ENCODE peak calls at places on chromosome 4, in four cellular contexts. M is GM04504, V is SK-N-DZ, Z is astrocyte of the spinal cord. W is an unnamed sample.

GRCh38 chr4:180827193-180827592 is 1416.0 kb upstream of the TENM3 start:
- DNase-seq in M (no peak), V (no peak), Z (peak), W (no peak)

GRCh38 chr4:185134176-185134869 is 8.7 kb upstream of the SLC25A4 start:
- DNase-seq in M (no peak), V (peak), Z (peak), W (no peak)

GRCh38 chr4:177579649-177580048 is 137.4 kb upstream of the AGA start:
- DNase-seq in M (no peak), V (no peak), Z (no peak), W (no peak)

GRCh38 chr4:64251779-64252178 is 157.5 kb downstream of the TECRL start:
- DNase-seq in M (no peak), V (no peak), Z (no peak), W (peak)

GRCh38 chr4:107666134-107666533 is 53.9 kb downstream of the PAPSS1 start:
- DNase-seq in M (no peak), V (no peak), Z (peak), W (peak)

GRCh38 chr4:81838586-81838985 is 366.9 kb upstream of the RASGEF1B start:
- DNase-seq in M (no peak), V (no peak), Z (no peak), W (no peak)

GRCh38 chr4:53064609-53065008 is 202.5 kb downstream of the RASL11B start:
- DNase-seq in M (no peak), V (no peak), Z (no peak), W (no peak)

GRCh38 chr4:76589402-76589801 is 154.4 kb downstream of the SHROOM3 start:
- DNase-seq in M (peak), V (no peak), Z (peak), W (peak)

GRCh38 chr4:17511041-17511949 is 595 bp downstream of the QDPR start:
- DNase-seq in M (peak), V (no peak), Z (peak), W (no peak)

GRCh38 chr4:95508421-95508820 is 40.4 kb downstream of the UNC5C start:
- DNase-seq in M (no peak), V (no peak), Z (peak), W (no peak)

GRCh38 chr4:153204247-153205027 is at the start of gene TRIM2:
- DNase-seq in M (no peak), V (peak), Z (peak), W (no peak)

GRCh38 chr4:100805547-100805946 is 287.7 kb upstream of the EMCN start:
- DNase-seq in M (no peak), V (no peak), Z (no peak), W (no peak)

GRCh38 chr4:130760246-130760645 is 1664.3 kb downstream of the C4orf33 start:
- DNase-seq in M (no peak), V (peak), Z (no peak), W (no peak)

GRCh38 chr4:115366390-115366789 is 253.0 kb upstream of the NDST4 start:
- DNase-seq in M (no peak), V (no peak), Z (no peak), W (no peak)

W was measured in retinal pigment epithelial cell.